ENCODE peak calls at places on chromosomes 6 and 20, in five cellular contexts. A, X, U, N and L are unnamed samples.

GRCh38 chr6:131597448-131597847 is 24.4 kb downstream of the ARG1 start:
- DNase-seq in N (peak; percentile 4), X (no peak), A (peak; percentile 5), U (peak; percentile 17), L (no peak)

GRCh38 chr20:9235518-9235917 is 166.6 kb downstream of the PLCB4 start:
- DNase-seq in A (peak; percentile 82), U (no peak), X (no peak), N (peak; percentile 70), L (peak; percentile 46)

GRCh38 chr6:122715725-122716124 is 63.8 kb upstream of the FABP7 start:
- DNase-seq in X (no peak), U (no peak), A (peak; percentile 81), N (peak; percentile 65), L (peak; percentile 60)

GRCh38 chr20:46713957-46714834 is 4.7 kb downstream of the SLC2A10 start:
- DNase-seq in U (no peak), A (no peak), X (no peak), N (no peak), L (no peak)

GRCh38 chr6:10968776-10969175 is 75.3 kb downstream of the ELOVL2 start:
- DNase-seq in X (no peak), N (peak; percentile 83), A (peak; percentile 71), U (no peak), L (peak; percentile 91)

GRCh38 chr6:32196682-32197616 is 4.5 kb upstream of the GPSM3 start:
- DNase-seq in A (no peak), X (no peak), N (peak; percentile 21), U (peak; percentile 19), L (peak; percentile 6)

GRCh38 chr6:41939091-41939847 is 2.3 kb downstream of the CCND3 start:
- DNase-seq in X (no peak), U (no peak), A (peak; percentile 44), N (peak; percentile 47), L (peak; percentile 20)

GRCh38 chr6:36195471-36196048 is 984 bp upstream of the BRPF3 start:
- DNase-seq in A (no peak), X (no peak), N (no peak), U (no peak), L (no peak)

GRCh38 chr6:66771626-66772025 is 1064.6 kb upstream of the EYS start:
- DNase-seq in U (no peak), X (no peak), N (peak; percentile 61), A (no peak), L (peak; percentile 0)

GRCh38 chr20:13102237-13102636 is 93.5 kb downstream of the SPTLC3 start:
- DNase-seq in U (no peak), A (no peak), X (no peak), N (no peak), L (peak; percentile 44)

GRCh38 chr6:47434372-47435253 is 43.0 kb upstream of the CD2AP start:
- DNase-seq in U (peak; percentile 24), X (no peak), A (no peak), N (no peak), L (no peak)

GRCh38 chr20:16551601-16552419 is 21.4 kb downstream of the KIF16B start:
- DNase-seq in X (no peak), N (peak; percentile 9), A (no peak), U (no peak), L (no peak)

GRCh38 chr20:45012682-45013302 is 46.5 kb downstream of the STK4 start:
- DNase-seq in A (peak; percentile 37), U (no peak), X (no peak), N (peak; percentile 72), L (peak; percentile 57)

GRCh38 chr6:47853766-47854165 is 71.9 kb downstream of the OPN5 start:
- DNase-seq in A (no peak), U (no peak), N (no peak), X (no peak), L (no peak)

GRCh38 chr6:10518461-10519216 is 2.5 kb upstream of the GCNT2 start:
- DNase-seq in U (peak; percentile 61), A (no peak), X (no peak), N (peak; percentile 80), L (peak; percentile 65)